ENCODE peak calls at places on chromosomes 13 and 19, in four cellular contexts. One of them, this sample, is unnamed.

GRCh38 chr19:18590273-18591272 is 2.0 kb downstream of the REX1BD start:
- DNase-seq in breast epithelium: no peak
- DNase-seq in activated CD4-positive, alpha-beta T cell treated with anti-CD3 and anti-CD28 coated beads, Interleukin-2, amount 50 U/mL, for 48 hours: no peak
- DNase-seq in CD4-positive, alpha-beta T cell: no peak
- DNase-seq in this sample: no peak

GRCh38 chr13:21812192-21812626 is 141.3 kb downstream of the FGF9 start:
- DNase-seq in breast epithelium: no peak
- DNase-seq in activated CD4-positive, alpha-beta T cell treated with anti-CD3 and anti-CD28 coated beads, Interleukin-2, amount 50 U/mL, for 48 hours: no peak
- DNase-seq in CD4-positive, alpha-beta T cell: no peak
- DNase-seq in this sample: no peak

GRCh38 chr19:47315125-47315821 is 5.6 kb downstream of the C5AR1 start:
- DNase-seq in breast epithelium: no peak
- DNase-seq in activated CD4-positive, alpha-beta T cell treated with anti-CD3 and anti-CD28 coated beads, Interleukin-2, amount 50 U/mL, for 48 hours: peak; percentile 29
- DNase-seq in CD4-positive, alpha-beta T cell: no peak
- DNase-seq in this sample: peak; percentile 66

GRCh38 chr19:49200238-49200862 is 42.8 kb downstream of the TRPM4 start:
- DNase-seq in breast epithelium: no peak
- DNase-seq in activated CD4-positive, alpha-beta T cell treated with anti-CD3 and anti-CD28 coated beads, Interleukin-2, amount 50 U/mL, for 48 hours: peak; percentile 13
- DNase-seq in CD4-positive, alpha-beta T cell: no peak
- DNase-seq in this sample: no peak

GRCh38 chr19:5623397-5624153 is 692 bp downstream of the SAFB start:
- DNase-seq in breast epithelium: no peak
- DNase-seq in activated CD4-positive, alpha-beta T cell treated with anti-CD3 and anti-CD28 coated beads, Interleukin-2, amount 50 U/mL, for 48 hours: peak; percentile 11
- DNase-seq in CD4-positive, alpha-beta T cell: no peak
- DNase-seq in this sample: no peak

GRCh38 chr19:292281-292884 is 1.2 kb upstream of the PLPP2 start:
- DNase-seq in breast epithelium: no peak
- DNase-seq in activated CD4-positive, alpha-beta T cell treated with anti-CD3 and anti-CD28 coated beads, Interleukin-2, amount 50 U/mL, for 48 hours: no peak
- DNase-seq in CD4-positive, alpha-beta T cell: no peak
- DNase-seq in this sample: no peak

GRCh38 chr19:55452381-55453325 is 8.8 kb downstream of the ISOC2 start:
- DNase-seq in breast epithelium: peak; percentile 68
- DNase-seq in activated CD4-positive, alpha-beta T cell treated with anti-CD3 and anti-CD28 coated beads, Interleukin-2, amount 50 U/mL, for 48 hours: peak; percentile 37
- DNase-seq in CD4-positive, alpha-beta T cell: peak; percentile 58
- DNase-seq in this sample: peak; percentile 25

GRCh38 chr13:31962661-31963345 is 68.8 kb upstream of the FRY start:
- DNase-seq in breast epithelium: no peak
- DNase-seq in activated CD4-positive, alpha-beta T cell treated with anti-CD3 and anti-CD28 coated beads, Interleukin-2, amount 50 U/mL, for 48 hours: no peak
- DNase-seq in CD4-positive, alpha-beta T cell: no peak
- DNase-seq in this sample: no peak

GRCh38 chr19:16229322-16229641 is 31.6 kb downstream of the AP1M1 start:
- DNase-seq in breast epithelium: no peak
- DNase-seq in activated CD4-positive, alpha-beta T cell treated with anti-CD3 and anti-CD28 coated beads, Interleukin-2, amount 50 U/mL, for 48 hours: no peak
- DNase-seq in CD4-positive, alpha-beta T cell: no peak
- DNase-seq in this sample: no peak

GRCh38 chr19:29439688-29440550 is 85.9 kb upstream of the VSTM2B start:
- DNase-seq in breast epithelium: no peak
- DNase-seq in activated CD4-positive, alpha-beta T cell treated with anti-CD3 and anti-CD28 coated beads, Interleukin-2, amount 50 U/mL, for 48 hours: no peak
- DNase-seq in CD4-positive, alpha-beta T cell: no peak
- DNase-seq in this sample: no peak

GRCh38 chr19:11138659-11139526 is 16.7 kb downstream of the SPC24 start:
- DNase-seq in breast epithelium: no peak
- DNase-seq in activated CD4-positive, alpha-beta T cell treated with anti-CD3 and anti-CD28 coated beads, Interleukin-2, amount 50 U/mL, for 48 hours: no peak
- DNase-seq in CD4-positive, alpha-beta T cell: no peak
- DNase-seq in this sample: peak; percentile 61

GRCh38 chr13:74889321-74889720 is 592.6 kb downstream of the TBC1D4 start:
- DNase-seq in breast epithelium: no peak
- DNase-seq in activated CD4-positive, alpha-beta T cell treated with anti-CD3 and anti-CD28 coated beads, Interleukin-2, amount 50 U/mL, for 48 hours: no peak
- DNase-seq in CD4-positive, alpha-beta T cell: no peak
- DNase-seq in this sample: no peak

GRCh38 chr13:73341748-73342147 is 282.9 kb downstream of the KLF5 start:
- DNase-seq in breast epithelium: no peak
- DNase-seq in activated CD4-positive, alpha-beta T cell treated with anti-CD3 and anti-CD28 coated beads, Interleukin-2, amount 50 U/mL, for 48 hours: no peak
- DNase-seq in CD4-positive, alpha-beta T cell: no peak
- DNase-seq in this sample: peak; percentile 54